ENCODE peak calls at places on chromosomes 2 and 18, in nine cellular contexts. P, V, C, K, L, F, Y, M and J are unnamed samples.
A peak's percentile ranks its signal among the peaks of the same experiment; 100 is the strongest.

GRCh38 chr18:69718912-69719547 is 228.6 kb downstream of the CD226 start:
- DNase-seq in P (no peak), V (no peak), C (no peak), K (no peak), L (no peak), F (no peak), Y (no peak), M (no peak), J (no peak)

GRCh38 chr2:144230452-144231085 is 289.4 kb downstream of the ZEB2 start:
- DNase-seq in P (peak; percentile 3), V (no peak), C (peak; percentile 9), K (no peak), L (peak; percentile 27), F (no peak), Y (peak; percentile 75), M (no peak), J (no peak)

GRCh38 chr2:31060397-31060796 is 77.8 kb downstream of the GALNT14 start:
- DNase-seq in P (no peak), V (no peak), C (no peak), K (no peak), L (no peak), F (no peak), Y (no peak), M (no peak), J (no peak)

GRCh38 chr2:165144315-165144714 is 59.5 kb downstream of the SCN3A start:
- DNase-seq in P (no peak), V (no peak), C (no peak), K (no peak), L (no peak), F (no peak), Y (no peak), M (no peak), J (no peak)

GRCh38 chr2:45184606-45185005 is 175.4 kb upstream of the SIX2 start:
- DNase-seq in P (peak; percentile 92), V (no peak), C (no peak), K (no peak), L (peak; percentile 87), F (no peak), Y (peak; percentile 51), M (no peak), J (no peak)

GRCh38 chr18:32674491-32674890 is 98.3 kb downstream of the KLHL14 start:
- DNase-seq in P (no peak), V (no peak), C (peak; percentile 3), K (no peak), L (peak; percentile 13), F (peak; percentile 32), Y (no peak), M (no peak), J (no peak)

GRCh38 chr18:903703-904102 is 968 bp upstream of the ADCYAP1 start:
- DNase-seq in P (peak; percentile 52), V (peak; percentile 61), C (peak; percentile 42), K (no peak), L (peak; percentile 39), F (no peak), Y (peak; percentile 42), M (no peak), J (no peak)

GRCh38 chr2:217593732-217594131 is 409.1 kb downstream of the TNS1 start:
- DNase-seq in P (no peak), V (no peak), C (no peak), K (no peak), L (no peak), F (no peak), Y (no peak), M (no peak), J (no peak)

GRCh38 chr2:109473616-109474318 is 140.0 kb downstream of the SEPTIN10 start:
- DNase-seq in P (no peak), V (no peak), C (no peak), K (no peak), L (no peak), F (no peak), Y (no peak), M (no peak), J (no peak)

GRCh38 chr2:226796012-226796839 is 3.4 kb downstream of the IRS1 start:
- DNase-seq in P (no peak), V (no peak), C (no peak), K (no peak), L (no peak), F (no peak), Y (peak; percentile 34), M (no peak), J (no peak)

GRCh38 chr2:188580738-188581137 is 289.1 kb downstream of the GULP1 start:
- DNase-seq in P (no peak), V (no peak), C (no peak), K (no peak), L (no peak), F (no peak), Y (no peak), M (no peak), J (no peak)

GRCh38 chr18:54004828-54005227 is 219.6 kb downstream of the MBD2 start:
- DNase-seq in P (no peak), V (no peak), C (no peak), K (no peak), L (no peak), F (no peak), Y (no peak), M (no peak), J (no peak)

GRCh38 chr18:32019251-32019943 is 772 bp downstream of the RNF125 start:
- DNase-seq in P (peak; percentile 23), V (peak; percentile 64), C (no peak), K (peak; percentile 33), L (no peak), F (peak; percentile 42), Y (peak; percentile 34), M (no peak), J (no peak)

GRCh38 chr2:157404363-157404762 is 39.5 kb downstream of the CYTIP start:
- DNase-seq in P (peak; percentile 8), V (no peak), C (no peak), K (no peak), L (peak; percentile 35), F (no peak), Y (no peak), M (no peak), J (no peak)

GRCh38 chr2:144082777-144083176 is 437.1 kb downstream of the ZEB2 start:
- DNase-seq in P (no peak), V (no peak), C (no peak), K (no peak), L (peak; percentile 13), F (no peak), Y (no peak), M (no peak), J (no peak)

GRCh38 chr18:69172046-69172445 is 228.6 kb upstream of the DOK6 start:
- DNase-seq in P (no peak), V (no peak), C (no peak), K (no peak), L (no peak), F (no peak), Y (no peak), M (no peak), J (no peak)

GRCh38 chr18:63869374-63869773 is 18.1 kb upstream of the SERPINB2 start:
- DNase-seq in P (peak; percentile 57), V (no peak), C (no peak), K (no peak), L (peak; percentile 79), F (no peak), Y (peak; percentile 86), M (no peak), J (no peak)

GRCh38 chr2:188889187-188889586 is 85.0 kb upstream of the COL3A1 start:
- DNase-seq in P (no peak), V (no peak), C (no peak), K (no peak), L (no peak), F (no peak), Y (no peak), M (no peak), J (no peak)

GRCh38 chr2:20107776-20108175 is 56.3 kb upstream of the LAPTM4A start:
- DNase-seq in P (no peak), V (no peak), C (no peak), K (no peak), L (no peak), F (no peak), Y (no peak), M (no peak), J (no peak)

GRCh38 chr2:117828870-117829269 is 14.4 kb downstream of the DDX18 start:
- DNase-seq in P (no peak), V (no peak), C (no peak), K (no peak), L (no peak), F (no peak), Y (no peak), M (no peak), J (no peak)

GRCh38 chr2:202632682-202633081 is 2.1 kb upstream of the FAM117B start:
- DNase-seq in P (no peak), V (peak; percentile 76), C (peak; percentile 58), K (no peak), L (no peak), F (no peak), Y (peak; percentile 25), M (no peak), J (no peak)

GRCh38 chr2:66462196-66462825 is 27.4 kb downstream of the MEIS1 start:
- DNase-seq in P (no peak), V (no peak), C (no peak), K (no peak), L (no peak), F (peak; percentile 0), Y (no peak), M (no peak), J (no peak)

GRCh38 chr18:59921384-59921891 is 21.6 kb downstream of the PMAIP1 start:
- DNase-seq in P (no peak), V (no peak), C (no peak), K (no peak), L (no peak), F (no peak), Y (no peak), M (no peak), J (no peak)

GRCh38 chr2:51855683-51856082 is 823.8 kb upstream of the NRXN1 start:
- DNase-seq in P (no peak), V (no peak), C (no peak), K (no peak), L (no peak), F (no peak), Y (no peak), M (no peak), J (no peak)

GRCh38 chr18:63758616-63759015 is 16.6 kb upstream of the SERPINB7 start:
- DNase-seq in P (no peak), V (no peak), C (no peak), K (no peak), L (no peak), F (peak; percentile 46), Y (no peak), M (no peak), J (no peak)

GRCh38 chr2:54879037-54879436 is 155.6 kb downstream of the EML6 start:
- DNase-seq in P (no peak), V (no peak), C (no peak), K (no peak), L (no peak), F (no peak), Y (no peak), M (no peak), J (no peak)

GRCh38 chr2:216242365-216242764 is 129.9 kb downstream of the MARCHF4 start:
- DNase-seq in P (no peak), V (no peak), C (no peak), K (no peak), L (no peak), F (peak; percentile 87), Y (no peak), M (no peak), J (no peak)

GRCh38 chr18:62281684-62282083 is 43.4 kb upstream of the TNFRSF11A start:
- DNase-seq in P (peak; percentile 28), V (no peak), C (peak; percentile 83), K (no peak), L (peak; percentile 81), F (no peak), Y (peak; percentile 86), M (no peak), J (no peak)

GRCh38 chr2:30273574-30273929 is 42.2 kb downstream of the LBH start:
- DNase-seq in P (no peak), V (no peak), C (no peak), K (no peak), L (no peak), F (no peak), Y (no peak), M (no peak), J (no peak)

GRCh38 chr2:96859338-96859649 is 1.5 kb upstream of the ANKRD39 start:
- DNase-seq in P (no peak), V (peak; percentile 73), C (no peak), K (no peak), L (no peak), F (no peak), Y (no peak), M (no peak), J (no peak)

GRCh38 chr2:241256168-241256545 is 59.3 kb downstream of the HDLBP start:
- DNase-seq in P (no peak), V (no peak), C (no peak), K (no peak), L (no peak), F (no peak), Y (no peak), M (no peak), J (no peak)